ENCODE peak calls at places on chromosomes 11 and 22, in eight cellular contexts. R is AG09309; X is fibroblast of lung; Y is COR-L47; I is T-cell; J is psoas muscle; Q is endothelial cell of umbilical vein; V is activated naive CD8-positive, alpha-beta T cell treated with anti-CD3 and anti-CD28 coated beads, Interleukin-2, amount 50 U/mL, for 24 hours. Z is an unnamed sample.

GRCh38 chr11:31383116-31383515 is 13.5 kb downstream of the DNAJC24 start:
- DNase-seq in R (no peak), X (no peak), Y (no peak), I (no peak), J (no peak), Q (no peak), V (no peak), Z (no peak)

GRCh38 chr22:24819487-24819886 is 13.5 kb downstream of the SGSM1 start:
- DNase-seq in R (no peak), X (no peak), Y (no peak), I (no peak), J (no peak), Q (no peak), V (no peak), Z (no peak)

GRCh38 chr22:24727218-24727851 is 47.2 kb downstream of the PIWIL3 start:
- DNase-seq in R (no peak), X (peak), Y (peak), I (no peak), J (no peak), Q (peak), V (no peak), Z (no peak)

GRCh38 chr11:112082729-112083128 is 3.8 kb downstream of the TIMM8B start:
- DNase-seq in R (no peak), X (peak), Y (no peak), I (no peak), J (no peak), Q (no peak), V (no peak), Z (peak)

GRCh38 chr22:46483353-46483752 is 54.1 kb downstream of the CELSR1 start:
- DNase-seq in R (no peak), X (no peak), Y (no peak), I (no peak), J (no peak), Q (no peak), V (peak), Z (no peak)

GRCh38 chr11:87536565-87536964 is 498.8 kb downstream of the TMEM135 start:
- DNase-seq in R (no peak), X (no peak), Y (no peak), I (no peak), J (no peak), Q (no peak), V (no peak), Z (no peak)

GRCh38 chr22:26823966-26824365 is 166.6 kb downstream of the MIAT start:
- DNase-seq in R (no peak), X (no peak), Y (no peak), I (no peak), J (no peak), Q (no peak), V (no peak), Z (no peak)

GRCh38 chr22:24442352-24442744 is 14.9 kb downstream of the ADORA2A start:
- DNase-seq in R (no peak), X (no peak), Y (no peak), I (no peak), J (no peak), Q (no peak), V (no peak), Z (no peak)

GRCh38 chr22:29689872-29690213 is 30.0 kb upstream of the CABP7 start:
- DNase-seq in R (no peak), X (peak), Y (peak), I (peak), J (peak), Q (peak), V (peak), Z (peak)

GRCh38 chr22:42076764-42077485 is 2.6 kb upstream of the SMDT1 start:
- DNase-seq in R (no peak), X (no peak), Y (no peak), I (no peak), J (peak), Q (no peak), V (no peak), Z (no peak)

GRCh38 chr11:103114836-103115235 is 5.6 kb downstream of the DYNC2H1 start:
- DNase-seq in R (no peak), X (no peak), Y (no peak), I (no peak), J (no peak), Q (peak), V (no peak), Z (no peak)

GRCh38 chr11:129418039-129418438 is 42.4 kb downstream of the BARX2 start:
- DNase-seq in R (no peak), X (no peak), Y (no peak), I (no peak), J (no peak), Q (no peak), V (no peak), Z (no peak)

GRCh38 chr11:20337526-20338154 is 25.9 kb upstream of the HTATIP2 start:
- DNase-seq in R (no peak), X (peak), Y (peak), I (no peak), J (no peak), Q (peak), V (no peak), Z (no peak)

GRCh38 chr22:40928657-40929056 is 22.5 kb upstream of the RBX1 start:
- DNase-seq in R (no peak), X (no peak), Y (no peak), I (no peak), J (no peak), Q (peak), V (no peak), Z (no peak)

GRCh38 chr11:36316049-36316448 is 20.0 kb downstream of the PRR5L start:
- DNase-seq in R (no peak), X (no peak), Y (no peak), I (no peak), J (no peak), Q (no peak), V (no peak), Z (no peak)

GRCh38 chr22:28237092-28237491 is 318.0 kb upstream of the PITPNB start:
- DNase-seq in R (no peak), X (no peak), Y (no peak), I (no peak), J (no peak), Q (no peak), V (no peak), Z (no peak)

Z was measured in stimulated activated naive CD8-positive, alpha-beta T cell treated with anti-CD3 and anti-CD28 coated beads, Interleukin-15, Interleukin-2, amounts not matched to agents 100 U/mL and 50 U/mL, for 24 hours.